ENCODE peak calls at places on chromosomes 11 and 22, in seven cellular contexts. E, B, M, W, Q, J and N are unnamed samples.
A peak's percentile ranks its signal among the peaks of the same experiment; 100 is the strongest.

GRCh38 chr11:127815316-127815715 is 772.0 kb downstream of the ETS1 start:
- DNase-seq in E (no peak), M (no peak), J (no peak), Q (no peak), B (no peak), W (no peak), N (no peak)

GRCh38 chr11:88206746-88207145 is 31.5 kb upstream of the RAB38 start:
- DNase-seq in Q (no peak), M (no peak), W (no peak), J (no peak), B (no peak), E (no peak), N (no peak)

GRCh38 chr22:46446799-46447198 is 90.6 kb downstream of the CELSR1 start:
- DNase-seq in W (no peak), Q (no peak), J (no peak), E (no peak), M (peak; percentile 25), B (peak; percentile 46), N (no peak)

GRCh38 chr11:11263238-11264030 is 89.6 kb downstream of the CSNK2A3 start:
- DNase-seq in B (peak; percentile 94), M (peak; percentile 8), J (no peak), W (no peak), Q (no peak), E (no peak), N (peak; percentile 5)

GRCh38 chr22:18024276-18024939 is at the start of gene MICAL3:
- DNase-seq in J (no peak), Q (peak; percentile 61), E (no peak), W (peak; percentile 61), M (peak; percentile 65), B (peak; percentile 56), N (peak; percentile 57)

GRCh38 chr22:27240298-27240885 is 561.2 kb downstream of the MN1 start:
- DNase-seq in E (no peak), M (no peak), Q (no peak), W (no peak), B (no peak), J (no peak), N (no peak)

GRCh38 chr22:32175751-32176644 is 16.9 kb upstream of the C22orf42 start:
- DNase-seq in W (no peak), B (no peak), M (no peak), J (peak; percentile 20), E (no peak), Q (no peak), N (no peak)

GRCh38 chr11:67558084-67558772 is 25.4 kb upstream of the GSTP1 start:
- DNase-seq in W (no peak), E (peak; percentile 86), J (no peak), Q (no peak), B (no peak), M (peak; percentile 69), N (no peak)

GRCh38 chr22:20964799-20965103 is 2.3 kb upstream of the AIFM3 start:
- DNase-seq in W (no peak), E (no peak), J (no peak), M (no peak), Q (no peak), B (no peak), N (no peak)

GRCh38 chr11:74925281-74925680 is 23.6 kb downstream of the XRRA1 start:
- DNase-seq in J (no peak), B (no peak), Q (no peak), M (no peak), W (no peak), E (no peak), N (no peak)

GRCh38 chr11:1229471-1230120 is 6.7 kb downstream of the MUC5B start:
- DNase-seq in E (peak; percentile 67), B (no peak), W (no peak), J (no peak), M (no peak), Q (no peak), N (no peak)

GRCh38 chr11:43825217-43825816 is 55.3 kb upstream of the ALKBH3 start:
- DNase-seq in M (peak; percentile 51), B (peak; percentile 55), E (no peak), W (peak; percentile 31), Q (no peak), J (no peak), N (peak; percentile 31)

GRCh38 chr11:69721745-69722144 is 17.9 kb upstream of the FGF19 start:
- DNase-seq in M (no peak), J (no peak), B (peak; percentile 11), Q (no peak), W (peak; percentile 20), E (no peak), N (no peak)